ENCODE peak calls at places on chromosome 9, in four cellular contexts. D is left lung, B is ELR, Z is Calu3. E is an unnamed sample.

GRCh38 chr9:90842984-90843383 is 41.4 kb downstream of the SYK start:
- DNase-seq in D (peak), B (no peak), Z (no peak), E (no peak)

GRCh38 chr9:121288874-121289553 is 21.1 kb downstream of the GSN start:
- DNase-seq in D (no peak), B (peak), Z (peak), E (peak)

GRCh38 chr9:125558453-125559084 is 148.4 kb downstream of the MAPKAP1 start:
- DNase-seq in D (no peak), B (peak), Z (peak), E (peak)

GRCh38 chr9:2623046-2623865 is 1.7 kb downstream of the VLDLR start:
- DNase-seq in D (peak), B (peak), Z (peak), E (peak)

GRCh38 chr9:102911185-102911584 is 83.9 kb upstream of the CYLC2 start:
- DNase-seq in D (no peak), B (no peak), Z (no peak), E (no peak)

GRCh38 chr9:132384376-132384775 is 22.3 kb downstream of the TTF1 start:
- DNase-seq in D (no peak), B (no peak), Z (no peak), E (no peak)

GRCh38 chr9:79129865-79130480 is 441.8 kb upstream of the TLE4 start:
- DNase-seq in D (no peak), B (peak), Z (peak), E (peak)

GRCh38 chr9:86637515-86637914 is 283.3 kb upstream of the TUT7 start:
- DNase-seq in D (no peak), B (peak), Z (peak), E (no peak)

GRCh38 chr9:72305102-72305546 is 59.9 kb downstream of the ZFAND5 start:
- DNase-seq in D (peak), B (peak), Z (peak), E (peak)

GRCh38 chr9:90300901-90301688 is 341.5 kb downstream of the DIRAS2 start:
- DNase-seq in D (no peak), B (peak), Z (peak), E (peak)

GRCh38 chr9:134293576-134294227 is 32.6 kb upstream of the RXRA start:
- DNase-seq in D (peak), B (no peak), Z (no peak), E (no peak)

GRCh38 chr9:131704195-131704983 is 35.5 kb downstream of the RAPGEF1 start:
- DNase-seq in D (no peak), B (no peak), Z (no peak), E (no peak)

GRCh38 chr9:129581505-129581904 is 39.4 kb downstream of the C9orf50 start:
- DNase-seq in D (no peak), B (no peak), Z (no peak), E (no peak)